ENCODE peak calls at places on chromosomes 2 and 18, in four cellular contexts. One of them, this sample, is unnamed.

GRCh38 chr2:219628986-219629901 is 1.8 kb downstream of the SLC4A3 start:
- DNase-seq in astrocyte of the spinal cord: no peak
- DNase-seq in KBM-7: peak; percentile 61
- DNase-seq in NCI-H1048: no peak
- DNase-seq in this sample: no peak

GRCh38 chr2:105652014-105652796 is 92.5 kb upstream of the NCK2 start:
- DNase-seq in astrocyte of the spinal cord: no peak
- DNase-seq in KBM-7: no peak
- DNase-seq in NCI-H1048: no peak
- DNase-seq in this sample: no peak

GRCh38 chr2:45568935-45569334 is 42.1 kb downstream of the SRBD1 start:
- DNase-seq in astrocyte of the spinal cord: peak; percentile 13
- DNase-seq in KBM-7: no peak
- DNase-seq in NCI-H1048: no peak
- DNase-seq in this sample: no peak

GRCh38 chr18:49922228-49922627 is 108.9 kb upstream of the ACAA2 start:
- DNase-seq in astrocyte of the spinal cord: no peak
- DNase-seq in KBM-7: no peak
- DNase-seq in NCI-H1048: no peak
- DNase-seq in this sample: no peak

GRCh38 chr2:8412082-8412481 is 269.8 kb upstream of the ID2 start:
- DNase-seq in astrocyte of the spinal cord: no peak
- DNase-seq in KBM-7: no peak
- DNase-seq in NCI-H1048: no peak
- DNase-seq in this sample: no peak

GRCh38 chr2:41940715-41941114 is 107.1 kb upstream of the PKDCC start:
- DNase-seq in astrocyte of the spinal cord: peak; percentile 46
- DNase-seq in KBM-7: no peak
- DNase-seq in NCI-H1048: no peak
- DNase-seq in this sample: no peak

GRCh38 chr18:9434240-9434701 is 41.0 kb upstream of the RALBP1 start:
- DNase-seq in astrocyte of the spinal cord: no peak
- DNase-seq in KBM-7: no peak
- DNase-seq in NCI-H1048: no peak
- DNase-seq in this sample: no peak

GRCh38 chr18:41043876-41044275 is 911.2 kb upstream of the PIK3C3 start:
- DNase-seq in astrocyte of the spinal cord: no peak
- DNase-seq in KBM-7: no peak
- DNase-seq in NCI-H1048: no peak
- DNase-seq in this sample: no peak

GRCh38 chr2:126368778-126369177 is 287.2 kb upstream of the GYPC start:
- DNase-seq in astrocyte of the spinal cord: no peak
- DNase-seq in KBM-7: peak; percentile 12
- DNase-seq in NCI-H1048: no peak
- DNase-seq in this sample: no peak

GRCh38 chr2:1708476-1709334 is 35.6 kb downstream of the PXDN start:
- DNase-seq in astrocyte of the spinal cord: peak; percentile 29
- DNase-seq in KBM-7: no peak
- DNase-seq in NCI-H1048: no peak
- DNase-seq in this sample: peak; percentile 59

GRCh38 chr2:83915381-83915780 is 543.7 kb downstream of the SUCLG1 start:
- DNase-seq in astrocyte of the spinal cord: no peak
- DNase-seq in KBM-7: no peak
- DNase-seq in NCI-H1048: no peak
- DNase-seq in this sample: no peak

GRCh38 chr2:150230004-150230403 is 257.5 kb downstream of the RND3 start:
- DNase-seq in astrocyte of the spinal cord: no peak
- DNase-seq in KBM-7: no peak
- DNase-seq in NCI-H1048: no peak
- DNase-seq in this sample: no peak

GRCh38 chr2:229815858-229816257 is 101.5 kb upstream of the DNER start:
- DNase-seq in astrocyte of the spinal cord: peak; percentile 46
- DNase-seq in KBM-7: no peak
- DNase-seq in NCI-H1048: no peak
- DNase-seq in this sample: no peak

GRCh38 chr2:162579169-162579568 is 235.2 kb downstream of the GCA start:
- DNase-seq in astrocyte of the spinal cord: no peak
- DNase-seq in KBM-7: no peak
- DNase-seq in NCI-H1048: no peak
- DNase-seq in this sample: no peak

GRCh38 chr18:79283341-79283879 is 112.3 kb upstream of the NFATC1 start:
- DNase-seq in astrocyte of the spinal cord: no peak
- DNase-seq in KBM-7: no peak
- DNase-seq in NCI-H1048: no peak
- DNase-seq in this sample: no peak

GRCh38 chr2:235957231-235957630 is 211.0 kb downstream of the GBX2 start:
- DNase-seq in astrocyte of the spinal cord: no peak
- DNase-seq in KBM-7: no peak
- DNase-seq in NCI-H1048: no peak
- DNase-seq in this sample: no peak

GRCh38 chr2:17043173-17043572 is 377.5 kb upstream of the CYRIA start:
- DNase-seq in astrocyte of the spinal cord: peak; percentile 68
- DNase-seq in KBM-7: no peak
- DNase-seq in NCI-H1048: no peak
- DNase-seq in this sample: no peak

GRCh38 chr2:43222472-43223146 is 3.8 kb downstream of the ZFP36L2 start:
- DNase-seq in astrocyte of the spinal cord: peak; percentile 36
- DNase-seq in KBM-7: peak; percentile 63
- DNase-seq in NCI-H1048: no peak
- DNase-seq in this sample: no peak

GRCh38 chr2:145380436-145381017 is 860.6 kb upstream of the ZEB2 start:
- DNase-seq in astrocyte of the spinal cord: peak; percentile 67
- DNase-seq in KBM-7: no peak
- DNase-seq in NCI-H1048: no peak
- DNase-seq in this sample: no peak

GRCh38 chr2:102114290-102114721 is 28.2 kb upstream of the IL1R1 start:
- DNase-seq in astrocyte of the spinal cord: peak; percentile 97
- DNase-seq in KBM-7: no peak
- DNase-seq in NCI-H1048: no peak
- DNase-seq in this sample: no peak

GRCh38 chr2:16137080-16137755 is 196.9 kb downstream of the MYCN start:
- DNase-seq in astrocyte of the spinal cord: no peak
- DNase-seq in KBM-7: no peak
- DNase-seq in NCI-H1048: no peak
- DNase-seq in this sample: no peak

GRCh38 chr2:26292646-26293045 is 47.9 kb downstream of the HADHB start:
- DNase-seq in astrocyte of the spinal cord: peak; percentile 27
- DNase-seq in KBM-7: no peak
- DNase-seq in NCI-H1048: no peak
- DNase-seq in this sample: no peak

GRCh38 chr2:171419333-171419732 is 14.5 kb downstream of the METTL8 start:
- DNase-seq in astrocyte of the spinal cord: no peak
- DNase-seq in KBM-7: no peak
- DNase-seq in NCI-H1048: no peak
- DNase-seq in this sample: no peak

GRCh38 chr2:64675860-64676259 is 22.1 kb upstream of the SERTAD2 start:
- DNase-seq in astrocyte of the spinal cord: no peak
- DNase-seq in KBM-7: no peak
- DNase-seq in NCI-H1048: no peak
- DNase-seq in this sample: no peak

GRCh38 chr2:73983322-73984202 is 1.1 kb upstream of the TET3 start:
- DNase-seq in astrocyte of the spinal cord: no peak
- DNase-seq in KBM-7: peak; percentile 68
- DNase-seq in NCI-H1048: peak; percentile 81
- DNase-seq in this sample: peak; percentile 96

GRCh38 chr2:72159211-72159610 is 11.5 kb upstream of the CYP26B1 start:
- DNase-seq in astrocyte of the spinal cord: no peak
- DNase-seq in KBM-7: no peak
- DNase-seq in NCI-H1048: no peak
- DNase-seq in this sample: no peak

GRCh38 chr2:147149589-147150245 is 695.1 kb upstream of the ACVR2A start:
- DNase-seq in astrocyte of the spinal cord: no peak
- DNase-seq in KBM-7: no peak
- DNase-seq in NCI-H1048: no peak
- DNase-seq in this sample: no peak

GRCh38 chr2:237978058-237978712 is 11.4 kb downstream of the UBE2F start:
- DNase-seq in astrocyte of the spinal cord: no peak
- DNase-seq in KBM-7: no peak
- DNase-seq in NCI-H1048: no peak
- DNase-seq in this sample: no peak

GRCh38 chr2:214810670-214811069 is 1.2 kb upstream of the BARD1 start:
- DNase-seq in astrocyte of the spinal cord: no peak
- DNase-seq in KBM-7: no peak
- DNase-seq in NCI-H1048: no peak
- DNase-seq in this sample: no peak